ENCODE peak calls at places on chromosomes 7 and 10, in seven cellular contexts. C, I, A, U, Q, K and J are unnamed samples. For H3K27me3, the result is how much of the 10 kb centered on the place peaks cover.

GRCh38 chr10:97853006-97853405 is 3.4 kb downstream of the GOLGA7B start:
- DNase-seq in C (no peak), Q (no peak), K (no peak), A (no peak), I (no peak), U (no peak), J (no peak)

GRCh38 chr10:102773320-102773719 is 29.6 kb downstream of the WBP1L start:
- DNase-seq in U (no peak), C (no peak), K (no peak), I (no peak), Q (no peak), A (no peak), J (no peak)

GRCh38 chr10:4541292-4541691 is 284.7 kb upstream of the AKR1E2 start:
- DNase-seq in K (no peak), Q (no peak), U (no peak), C (no peak), A (peak), I (peak), J (no peak)

GRCh38 chr7:77698042-77698625 is 1.9 kb downstream of the RSBN1L start:
- DNase-seq in I (no peak), Q (no peak), A (no peak), U (no peak), C (no peak), K (no peak), J (no peak)

GRCh38 chr10:6201511-6201975 is 1.2 kb upstream of the PFKFB3 start:
- DNase-seq in U (peak), A (no peak), I (peak), C (peak), Q (peak), K (peak), J (peak)

GRCh38 chr7:105521027-105521730 is 892 bp downstream of the PUS7 start:
- DNase-seq in C (peak), K (peak), U (peak), I (peak), Q (peak), A (peak), J (no peak)

GRCh38 chr10:32889631-32890212 is 68.3 kb downstream of the ITGB1 start:
- DNase-seq in K (no peak), I (no peak), Q (no peak), A (no peak), U (no peak), C (no peak), J (no peak)

GRCh38 chr7:24368161-24368560 is 84.2 kb downstream of the NPY start:
- DNase-seq in K (no peak), U (no peak), A (no peak), C (no peak), Q (no peak), I (no peak), J (no peak)

GRCh38 chr10:29266641-29267040 is 22.2 kb upstream of the LYZL1 start:
- DNase-seq in K (peak), I (no peak), A (peak), C (peak), U (no peak), Q (peak), J (peak)

GRCh38 chr10:927131-927530 is 4.4 kb downstream of the LARP4B start:
- DNase-seq in C (no peak), U (no peak), Q (no peak), A (no peak), I (no peak), K (no peak), J (no peak)

GRCh38 chr10:83410570-83410969 is 728.7 kb upstream of the GHITM start:
- DNase-seq in I (no peak), C (no peak), K (no peak), Q (no peak), U (no peak), A (no peak), J (no peak)

GRCh38 chr10:126930506-126931458 is 25.6 kb downstream of the DOCK1 start:
- DNase-seq in K (no peak), Q (no peak), A (peak), I (no peak), U (no peak), C (no peak), J (no peak)

GRCh38 chr10:72630144-72630543 is 4.3 kb upstream of the MICU1 start:
- DNase-seq in A (no peak), K (no peak), Q (no peak), I (no peak), U (no peak), C (no peak), J (no peak)

GRCh38 chr7:44486693-44487092 is 3.8 kb downstream of the NUDCD3 start:
- DNase-seq in K (no peak), U (no peak), C (no peak), A (no peak), I (no peak), Q (no peak), J (peak)

GRCh38 chr10:87838650-87839049 is 20.6 kb upstream of the ATAD1 start:
- DNase-seq in U (no peak), K (peak), A (no peak), Q (no peak), C (no peak), I (no peak), J (no peak)

GRCh38 chr7:44515595-44516268 is 25.3 kb upstream of the NUDCD3 start:
- DNase-seq in Q (no peak), I (no peak), A (no peak), U (no peak), K (no peak), C (no peak), J (no peak)

GRCh38 chr7:155166673-155167370 is 96.7 kb downstream of the HTR5A start:
- DNase-seq in I (no peak), Q (no peak), U (no peak), A (peak), K (no peak), C (no peak), J (no peak)

GRCh38 chr7:130890176-130891020 is 156.4 kb upstream of the KLF14 start:
- DNase-seq in C (no peak), I (no peak), Q (no peak), A (no peak), K (no peak), U (no peak), J (no peak)

DNA sequence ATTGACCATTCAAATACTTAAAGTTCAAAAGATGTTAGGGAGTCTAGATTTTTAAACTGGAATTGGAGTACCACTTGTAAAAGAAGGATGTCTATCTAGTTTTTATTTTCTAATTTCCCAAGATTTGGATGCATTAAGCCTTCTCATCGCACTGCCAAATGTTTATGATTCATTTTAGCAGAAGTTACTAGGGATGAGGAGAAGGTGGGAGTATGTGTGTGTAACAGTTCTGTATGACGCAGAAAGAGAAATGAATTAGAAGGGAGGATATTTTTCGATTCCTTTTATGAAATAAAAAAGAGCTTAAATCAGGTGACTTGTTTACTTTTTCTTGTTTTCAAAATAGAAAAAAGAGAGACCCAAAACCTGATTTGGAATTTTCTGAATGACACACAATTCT is 6.8 kb upstream of the SLK start:
- DNase-seq in U (no peak), C (no peak), A (no peak), K (no peak), I (no peak), Q (no peak), J (no peak)
- H3K27me3 ChIP-seq in U (under half), C (under half), A (under half), K (under half), I (under half), Q (under half), J (under half)

DNA sequence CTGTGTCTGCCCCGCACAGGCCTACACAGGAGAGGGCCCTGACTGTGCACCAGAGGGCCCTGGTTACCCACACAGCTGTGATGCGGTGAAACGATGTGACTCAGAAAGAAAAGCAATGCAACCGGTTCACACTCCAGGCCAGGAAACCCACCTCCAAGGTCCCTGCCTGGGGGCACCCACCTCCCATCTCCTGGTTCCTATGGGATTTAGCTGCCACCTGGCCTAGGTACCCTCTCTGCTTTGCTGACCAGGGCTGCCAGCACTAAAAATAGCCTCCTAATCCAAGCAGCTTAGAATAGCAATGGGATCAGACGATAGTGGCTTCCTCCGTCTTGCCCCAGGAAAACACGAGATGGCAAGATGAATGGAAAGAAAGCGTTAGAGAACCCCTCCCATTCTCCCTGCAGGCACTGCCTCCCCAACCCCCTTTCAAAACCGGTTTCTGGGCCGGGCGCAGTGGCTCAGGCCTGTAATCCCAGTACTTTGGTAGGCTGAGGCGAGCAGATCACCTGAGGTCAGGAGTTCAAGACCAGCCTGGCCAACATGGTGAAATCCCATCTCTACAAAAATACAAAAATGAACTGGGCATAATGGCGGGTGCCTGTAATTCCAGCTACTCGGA is 12.4 kb downstream of the RBP3 start:
- DNase-seq in K (no peak), U (no peak), I (peak), C (no peak), A (peak), Q (no peak), J (no peak)
- H3K27me3 ChIP-seq in K (under half), U (under half), I (under half), C (under half), A (under half), Q (under half), J (under half)

GRCh38 chr10:128431997-128432396 is 305.8 kb upstream of the MKI67 start:
- DNase-seq in Q (peak), K (no peak), U (no peak), C (no peak), I (no peak), A (no peak), J (no peak)
- H3K27me3 ChIP-seq in Q (under half), K (under half), U (under half), C (under half), I (under half), A (under half), J (under half)

GRCh38 chr10:79268717-79269116 is 78.6 kb upstream of the PPIF start:
- DNase-seq in C (no peak), I (no peak), U (no peak), A (no peak), Q (no peak), K (no peak), J (no peak)

GRCh38 chr10:79266543-79267312 is 80.5 kb upstream of the PPIF start:
- DNase-seq in U (peak), Q (no peak), C (no peak), K (no peak), A (peak), I (peak), J (no peak)

GRCh38 chr10:79267449-79267848 is 79.8 kb upstream of the PPIF start:
- DNase-seq in A (no peak), U (no peak), K (no peak), Q (no peak), C (no peak), I (no peak), J (no peak)

GRCh38 chr10:79269443-79269842 is 77.8 kb upstream of the PPIF start:
- DNase-seq in I (no peak), A (no peak), K (peak), C (no peak), Q (no peak), U (no peak), J (no peak)

GRCh38 chr10:79268100-79268670 is 79.1 kb upstream of the PPIF start:
- DNase-seq in U (no peak), C (no peak), K (no peak), I (no peak), Q (no peak), A (peak), J (no peak)
- H3K27me3 ChIP-seq in U (under half), C (under half), K (under half), I (under half), Q (under half), A (under half), J (under half)

GRCh38 chr10:90858489-90858968 is 690 bp upstream of the HTR7 start:
- DNase-seq in K (peak), U (no peak), C (no peak), I (no peak), Q (no peak), A (no peak), J (peak)
- H3K27me3 ChIP-seq in K (half or more), U (under half), C (under half), I (under half), Q (under half), A (under half), J (under half)

DNA sequence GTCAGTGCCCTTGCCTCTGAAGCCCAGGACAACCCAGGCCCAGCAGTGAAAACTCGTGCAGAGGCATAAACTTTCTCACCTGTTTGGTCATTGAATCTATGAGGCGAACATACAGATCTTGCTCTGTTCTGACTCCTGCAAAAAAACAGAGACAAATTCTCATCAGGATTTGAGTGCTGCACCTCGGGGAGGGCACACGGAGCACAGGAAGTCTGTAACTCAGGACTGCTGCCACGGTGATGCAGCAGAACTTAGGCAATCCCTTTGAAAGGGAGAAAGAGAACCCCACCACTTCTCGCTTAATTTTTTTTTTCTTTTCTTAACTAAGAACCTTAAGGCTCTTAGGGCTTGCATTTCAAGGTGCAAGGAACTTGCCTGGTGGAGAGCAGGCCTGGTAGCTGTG is 2.0 kb downstream of the EBF3 start:
- DNase-seq in U (peak), A (no peak), Q (no peak), C (peak), K (peak), I (no peak), J (peak)
- H3K27me3 ChIP-seq in U (under half), A (half or more), Q (half or more), C (half or more), K (half or more), I (under half), J (half or more)

GRCh38 chr7:129778770-129779601 is 167.5 kb downstream of the NRF1 start:
- DNase-seq in U (no peak), A (no peak), K (peak), C (peak), I (no peak), Q (no peak), J (peak)
- H3K27me3 ChIP-seq in U (half or more), A (half or more), K (half or more), C (under half), I (under half), Q (half or more), J (half or more)